ENCODE peak calls at places on chromosome 22, in seven cellular contexts. M is T-cell; C is mucosa of descending colon; U is stimulated activated CD4-positive, alpha-beta T cell treated with anti-CD3 and anti-CD28 coated beads, TNF-alpha, amount 100 ng/mL, for 48 hours; S is NCI-H82; O is HuH-7.5; V is skeletal muscle cell. W is an unnamed sample.

GRCh38 chr22:40345801-40346177 is 511 bp upstream of the ADSL start:
- DNase-seq in S (peak; percentile 61), C (peak; percentile 67), M (peak; percentile 65), U (peak; percentile 49), V (no peak), O (no peak), W (peak; percentile 54)

GRCh38 chr22:19466126-19466716 is 12.8 kb downstream of the UFD1 start:
- DNase-seq in O (no peak), C (no peak), S (no peak), V (no peak), U (no peak), M (no peak), W (no peak)

GRCh38 chr22:19488884-19489843 is 9.4 kb downstream of the CDC45 start:
- DNase-seq in V (no peak), S (no peak), M (no peak), C (peak; percentile 28), U (no peak), O (no peak), W (no peak)

GRCh38 chr22:32181043-32181442 is 21.9 kb upstream of the C22orf42 start:
- DNase-seq in S (no peak), M (no peak), C (no peak), V (no peak), O (no peak), U (no peak), W (no peak)

GRCh38 chr22:44288951-44289350 is 23.8 kb downstream of the SHISAL1 start:
- DNase-seq in O (no peak), U (no peak), M (no peak), V (no peak), C (no peak), S (no peak), W (no peak)

GRCh38 chr22:33465554-33465953 is 407.4 kb upstream of the SYN3 start:
- DNase-seq in M (no peak), O (no peak), V (no peak), C (no peak), S (no peak), U (no peak), W (no peak)

GRCh38 chr22:28857288-28857687 is 26.1 kb upstream of the ZNRF3 start:
- DNase-seq in S (no peak), V (no peak), U (no peak), M (no peak), C (no peak), O (no peak), W (no peak)

GRCh38 chr22:19709063-19709769 is 5.1 kb upstream of the SEPTIN5 start:
- DNase-seq in V (no peak), C (no peak), S (no peak), U (no peak), O (no peak), M (no peak), W (no peak)

GRCh38 chr22:41845380-41846267 is 12.7 kb downstream of the SREBF2 start:
- DNase-seq in O (no peak), V (no peak), U (no peak), M (no peak), C (no peak), S (peak; percentile 72), W (no peak)

GRCh38 chr22:29291215-29291614 is 15.2 kb upstream of the GAS2L1 start:
- DNase-seq in V (no peak), C (no peak), O (no peak), M (no peak), S (no peak), U (no peak), W (no peak)

GRCh38 chr22:39253427-39254070 is 8.8 kb upstream of the PDGFB start:
- DNase-seq in M (no peak), O (no peak), S (no peak), U (no peak), C (peak; percentile 59), V (peak; percentile 63), W (no peak)

GRCh38 chr22:20017622-20017958 is 967 bp upstream of the ARVCF start:
- DNase-seq in V (no peak), U (no peak), O (no peak), S (no peak), M (no peak), C (no peak), W (no peak)

GRCh38 chr22:48284671-48285070 is 1522.2 kb downstream of the TBC1D22A start:
- DNase-seq in U (no peak), V (no peak), O (no peak), C (no peak), M (no peak), S (no peak), W (no peak)

GRCh38 chr22:26476705-26477340 is 6.8 kb downstream of the HPS4 start:
- DNase-seq in M (no peak), S (no peak), C (no peak), U (no peak), V (no peak), O (no peak), W (no peak)

GRCh38 chr22:37242395-37242918 is 1.6 kb downstream of the RAC2 start:
- DNase-seq in C (peak; percentile 69), O (no peak), U (peak; percentile 88), M (peak; percentile 88), S (no peak), V (no peak), W (no peak)

GRCh38 chr22:27752771-27753170 is 48.8 kb downstream of the MN1 start:
- DNase-seq in S (peak; percentile 20), C (no peak), U (no peak), M (no peak), V (no peak), O (no peak), W (no peak)

GRCh38 chr22:44680481-44680894 is 21.5 kb upstream of the PRR5 start:
- DNase-seq in U (no peak), S (peak; percentile 76), C (no peak), M (no peak), V (no peak), O (no peak), W (no peak)

GRCh38 chr22:44130076-44130711 is 50.5 kb upstream of the PARVG start:
- DNase-seq in M (no peak), V (no peak), C (no peak), O (no peak), U (no peak), S (no peak), W (no peak)

GRCh38 chr22:30717331-30717921 is 22.8 kb downstream of the OSBP2 start:
- DNase-seq in U (no peak), S (no peak), M (no peak), O (no peak), V (peak; percentile 77), C (no peak), W (no peak)

GRCh38 chr22:38497869-38498268 is 8.2 kb downstream of the DDX17 start:
- DNase-seq in V (no peak), M (no peak), C (no peak), S (no peak), U (no peak), O (no peak), W (no peak)

GRCh38 chr22:42562282-42562681 is 8.5 kb downstream of the SERHL2 start:
- DNase-seq in O (no peak), U (no peak), V (no peak), C (no peak), S (no peak), M (no peak), W (no peak)

GRCh38 chr22:38122616-38123015 is 12.1 kb upstream of the BAIAP2L2 start:
- DNase-seq in U (no peak), C (no peak), M (no peak), O (no peak), V (no peak), S (no peak), W (peak; percentile 34)

GRCh38 chr22:27295605-27296004 is 506.0 kb downstream of the MN1 start:
- DNase-seq in O (no peak), V (no peak), S (no peak), C (no peak), U (no peak), M (no peak), W (no peak)

GRCh38 chr22:46684706-46685105 is 53.3 kb downstream of the CERK start:
- DNase-seq in M (no peak), O (no peak), C (no peak), U (no peak), V (no peak), S (no peak), W (peak; percentile 19)

GRCh38 chr22:43526951-43527350 is 115.1 kb downstream of the MPPED1 start:
- DNase-seq in O (no peak), M (no peak), V (no peak), S (no peak), C (no peak), U (no peak), W (no peak)

GRCh38 chr22:41197808-41198585 is 7.1 kb upstream of the L3MBTL2 start:
- DNase-seq in V (no peak), M (peak; percentile 52), U (peak; percentile 53), S (peak; percentile 81), O (peak; percentile 33), C (peak; percentile 59), W (no peak)

GRCh38 chr22:44357962-44358553 is 45.3 kb upstream of the SHISAL1 start:
- DNase-seq in U (no peak), V (no peak), S (peak; percentile 48), O (no peak), C (no peak), M (no peak), W (no peak)

GRCh38 chr22:40511604-40512003 is 124.9 kb downstream of the MRTFA start:
- DNase-seq in U (no peak), V (no peak), C (no peak), S (peak; percentile 38), O (no peak), M (no peak), W (no peak)

GRCh38 chr22:46405925-46406324 is 70.4 kb downstream of the TRMU start:
- DNase-seq in U (no peak), C (no peak), O (no peak), S (no peak), M (no peak), V (no peak), W (no peak)

GRCh38 chr22:46777609-46777970 is 15.1 kb downstream of the TBC1D22A start:
- DNase-seq in S (no peak), V (no peak), M (peak; percentile 63), C (peak; percentile 44), O (no peak), U (no peak), W (no peak)

GRCh38 chr22:47063071-47063509 is 300.6 kb downstream of the TBC1D22A start:
- DNase-seq in V (no peak), C (no peak), S (no peak), O (no peak), U (no peak), M (no peak), W (no peak)

W was measured in NCI-H526.